ENCODE peak calls at places on chromosome 18, in four cellular contexts. One of them, this sample, is unnamed.

GRCh38 chr18:489244-490023 is 11.1 kb downstream of the COLEC12 start:
- DNase-seq in PC-3: peak
- DNase-seq in heart right ventricle: no peak
- DNase-seq in esophagus squamous epithelium: no peak
- DNase-seq in this sample: no peak

GRCh38 chr18:51767293-51767692 is 569.8 kb upstream of the MEX3C start:
- DNase-seq in PC-3: no peak
- DNase-seq in heart right ventricle: no peak
- DNase-seq in esophagus squamous epithelium: no peak
- DNase-seq in this sample: no peak

GRCh38 chr18:46518438-46518837 is 138.6 kb downstream of the LOXHD1 start:
- DNase-seq in heart right ventricle: peak
- DNase-seq in PC-3: peak
- DNase-seq in esophagus squamous epithelium: no peak
- DNase-seq in this sample: no peak

GRCh38 chr18:78948221-78948620 is 31.4 kb upstream of the SALL3 start:
- DNase-seq in esophagus squamous epithelium: no peak
- DNase-seq in PC-3: no peak
- DNase-seq in heart right ventricle: no peak
- DNase-seq in this sample: no peak

GRCh38 chr18:3453540-3454364 is 3.8 kb downstream of the TGIF1 start:
- DNase-seq in PC-3: peak
- DNase-seq in esophagus squamous epithelium: no peak
- DNase-seq in heart right ventricle: peak
- DNase-seq in this sample: no peak

GRCh38 chr18:50275503-50276036 is 5.8 kb downstream of the MBD1 start:
- DNase-seq in heart right ventricle: no peak
- DNase-seq in PC-3: no peak
- DNase-seq in esophagus squamous epithelium: no peak
- DNase-seq in this sample: no peak

GRCh38 chr18:2958819-2959298 is 54.1 kb downstream of the LPIN2 start:
- DNase-seq in PC-3: no peak
- DNase-seq in heart right ventricle: no peak
- DNase-seq in esophagus squamous epithelium: no peak
- DNase-seq in this sample: no peak

GRCh38 chr18:32349728-32350395 is 120.8 kb downstream of the GAREM1 start:
- DNase-seq in esophagus squamous epithelium: no peak
- DNase-seq in heart right ventricle: no peak
- DNase-seq in PC-3: peak
- DNase-seq in this sample: peak

GRCh38 chr18:36455931-36456330 is 158.4 kb downstream of the FHOD3 start:
- DNase-seq in PC-3: no peak
- DNase-seq in esophagus squamous epithelium: no peak
- DNase-seq in heart right ventricle: no peak
- DNase-seq in this sample: no peak

GRCh38 chr18:49016648-49017539 is 66.1 kb upstream of the SMAD7 start:
- DNase-seq in esophagus squamous epithelium: no peak
- DNase-seq in PC-3: peak
- DNase-seq in heart right ventricle: no peak
- DNase-seq in this sample: no peak

GRCh38 chr18:47585914-47586313 is 334.5 kb upstream of the SKOR2 start:
- DNase-seq in esophagus squamous epithelium: no peak
- DNase-seq in heart right ventricle: no peak
- DNase-seq in PC-3: no peak
- DNase-seq in this sample: no peak

GRCh38 chr18:6681331-6681875 is 48.1 kb upstream of the ARHGAP28 start:
- DNase-seq in heart right ventricle: no peak
- DNase-seq in esophagus squamous epithelium: no peak
- DNase-seq in PC-3: no peak
- DNase-seq in this sample: no peak

GRCh38 chr18:7002107-7002506 is 115.5 kb downstream of the LAMA1 start:
- DNase-seq in esophagus squamous epithelium: no peak
- DNase-seq in PC-3: no peak
- DNase-seq in heart right ventricle: no peak
- DNase-seq in this sample: no peak

GRCh38 chr18:5546660-5547059 is 2.9 kb upstream of the EPB41L3 start:
- DNase-seq in PC-3: peak
- DNase-seq in heart right ventricle: no peak
- DNase-seq in esophagus squamous epithelium: no peak
- DNase-seq in this sample: no peak

GRCh38 chr18:54530285-54530684 is 60.8 kb upstream of the DYNAP start:
- DNase-seq in PC-3: no peak
- DNase-seq in heart right ventricle: no peak
- DNase-seq in esophagus squamous epithelium: no peak
- DNase-seq in this sample: no peak

GRCh38 chr18:2244641-2245040 is 326.7 kb downstream of the METTL4 start:
- DNase-seq in esophagus squamous epithelium: no peak
- DNase-seq in heart right ventricle: no peak
- DNase-seq in PC-3: no peak
- DNase-seq in this sample: no peak

GRCh38 chr18:40004246-40004645 is 1950.8 kb upstream of the PIK3C3 start:
- DNase-seq in esophagus squamous epithelium: no peak
- DNase-seq in heart right ventricle: no peak
- DNase-seq in PC-3: no peak
- DNase-seq in this sample: no peak

GRCh38 chr18:7758764-7759163 is 191.6 kb downstream of the PTPRM start:
- DNase-seq in heart right ventricle: no peak
- DNase-seq in PC-3: no peak
- DNase-seq in esophagus squamous epithelium: no peak
- DNase-seq in this sample: no peak

GRCh38 chr18:79640875-79641274 is 38.7 kb upstream of the CTDP1 start:
- DNase-seq in heart right ventricle: no peak
- DNase-seq in esophagus squamous epithelium: no peak
- DNase-seq in PC-3: no peak
- DNase-seq in this sample: no peak

GRCh38 chr18:79875931-79876461 is 75.5 kb downstream of the SLC66A2 start:
- DNase-seq in PC-3: no peak
- DNase-seq in esophagus squamous epithelium: no peak
- DNase-seq in heart right ventricle: no peak
- DNase-seq in this sample: no peak

GRCh38 chr18:33116376-33116775 is 324.1 kb downstream of the CCDC178 start:
- DNase-seq in esophagus squamous epithelium: no peak
- DNase-seq in PC-3: peak
- DNase-seq in heart right ventricle: no peak
- DNase-seq in this sample: no peak

GRCh38 chr18:32366586-32367538 is 103.8 kb downstream of the GAREM1 start:
- DNase-seq in esophagus squamous epithelium: no peak
- DNase-seq in PC-3: no peak
- DNase-seq in heart right ventricle: no peak
- DNase-seq in this sample: no peak

GRCh38 chr18:910247-910646 is 5.6 kb downstream of the ADCYAP1 start:
- DNase-seq in esophagus squamous epithelium: no peak
- DNase-seq in PC-3: no peak
- DNase-seq in heart right ventricle: no peak
- DNase-seq in this sample: no peak

GRCh38 chr18:9038277-9038871 is 64.1 kb upstream of the NDUFV2 start:
- DNase-seq in PC-3: peak
- DNase-seq in heart right ventricle: no peak
- DNase-seq in esophagus squamous epithelium: no peak
- DNase-seq in this sample: no peak
- H3K27ac ChIP-seq in PC-3: peak
- H3K27ac ChIP-seq in heart right ventricle: no peak
- H3K27ac ChIP-seq in esophagus squamous epithelium: peak
- H3K27ac ChIP-seq in this sample: no peak

DNA sequence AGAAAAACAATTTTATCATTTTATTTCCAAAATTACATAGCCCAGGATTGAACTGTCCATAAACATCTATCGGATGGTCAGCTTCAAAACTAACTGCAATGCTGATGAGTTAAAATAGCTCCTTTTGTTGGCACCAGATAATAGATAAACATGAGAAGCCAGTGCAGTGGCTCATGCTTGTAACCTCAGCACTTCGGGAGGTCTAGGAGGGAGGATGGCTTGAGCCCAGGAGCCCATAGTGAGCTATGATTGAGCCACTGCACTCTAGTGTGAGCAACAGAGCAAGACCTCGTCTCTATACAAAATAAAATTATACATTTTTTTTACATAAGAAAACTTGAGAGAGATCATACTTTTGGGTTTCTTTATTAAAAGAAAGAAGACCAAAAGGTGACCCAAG is 34.6 kb upstream of the IMPA2 start:
- DNase-seq in PC-3: peak
- DNase-seq in esophagus squamous epithelium: no peak
- DNase-seq in heart right ventricle: no peak
- DNase-seq in this sample: no peak
- H3K27ac ChIP-seq in PC-3: peak
- H3K27ac ChIP-seq in esophagus squamous epithelium: peak
- H3K27ac ChIP-seq in heart right ventricle: peak
- H3K27ac ChIP-seq in this sample: no peak

GRCh38 chr18:45243347-45244095 is 371.8 kb upstream of the SLC14A2 start:
- DNase-seq in heart right ventricle: no peak
- DNase-seq in PC-3: no peak
- DNase-seq in esophagus squamous epithelium: no peak
- DNase-seq in this sample: no peak
- H3K27ac ChIP-seq in heart right ventricle: no peak
- H3K27ac ChIP-seq in PC-3: no peak
- H3K27ac ChIP-seq in esophagus squamous epithelium: peak
- H3K27ac ChIP-seq in this sample: no peak

GRCh38 chr18:9421096-9421495 is 54.2 kb upstream of the RALBP1 start:
- DNase-seq in esophagus squamous epithelium: no peak
- DNase-seq in PC-3: no peak
- DNase-seq in heart right ventricle: no peak
- DNase-seq in this sample: no peak

GRCh38 chr18:9419956-9420631 is 55.2 kb upstream of the RALBP1 start:
- DNase-seq in heart right ventricle: no peak
- DNase-seq in esophagus squamous epithelium: no peak
- DNase-seq in PC-3: no peak
- DNase-seq in this sample: no peak

GRCh38 chr18:9418047-9418690 is 57.1 kb upstream of the RALBP1 start:
- DNase-seq in heart right ventricle: no peak
- DNase-seq in esophagus squamous epithelium: no peak
- DNase-seq in PC-3: no peak
- DNase-seq in this sample: no peak

GRCh38 chr18:9413586-9413985 is 61.7 kb upstream of the RALBP1 start:
- DNase-seq in heart right ventricle: no peak
- DNase-seq in esophagus squamous epithelium: no peak
- DNase-seq in PC-3: no peak
- DNase-seq in this sample: no peak

GRCh38 chr18:9417081-9417841 is 58.1 kb upstream of the RALBP1 start:
- DNase-seq in esophagus squamous epithelium: no peak
- DNase-seq in heart right ventricle: peak
- DNase-seq in PC-3: no peak
- DNase-seq in this sample: no peak
- H3K27ac ChIP-seq in esophagus squamous epithelium: peak
- H3K27ac ChIP-seq in heart right ventricle: peak
- H3K27ac ChIP-seq in PC-3: no peak
- H3K27ac ChIP-seq in this sample: no peak

GRCh38 chr18:76307293-76307690 is 187.8 kb downstream of the ZNF516 start:
- DNase-seq in PC-3: no peak
- DNase-seq in esophagus squamous epithelium: no peak
- DNase-seq in heart right ventricle: no peak
- DNase-seq in this sample: no peak
- H3K27ac ChIP-seq in PC-3: no peak
- H3K27ac ChIP-seq in esophagus squamous epithelium: no peak
- H3K27ac ChIP-seq in heart right ventricle: no peak
- H3K27ac ChIP-seq in this sample: no peak

DNA sequence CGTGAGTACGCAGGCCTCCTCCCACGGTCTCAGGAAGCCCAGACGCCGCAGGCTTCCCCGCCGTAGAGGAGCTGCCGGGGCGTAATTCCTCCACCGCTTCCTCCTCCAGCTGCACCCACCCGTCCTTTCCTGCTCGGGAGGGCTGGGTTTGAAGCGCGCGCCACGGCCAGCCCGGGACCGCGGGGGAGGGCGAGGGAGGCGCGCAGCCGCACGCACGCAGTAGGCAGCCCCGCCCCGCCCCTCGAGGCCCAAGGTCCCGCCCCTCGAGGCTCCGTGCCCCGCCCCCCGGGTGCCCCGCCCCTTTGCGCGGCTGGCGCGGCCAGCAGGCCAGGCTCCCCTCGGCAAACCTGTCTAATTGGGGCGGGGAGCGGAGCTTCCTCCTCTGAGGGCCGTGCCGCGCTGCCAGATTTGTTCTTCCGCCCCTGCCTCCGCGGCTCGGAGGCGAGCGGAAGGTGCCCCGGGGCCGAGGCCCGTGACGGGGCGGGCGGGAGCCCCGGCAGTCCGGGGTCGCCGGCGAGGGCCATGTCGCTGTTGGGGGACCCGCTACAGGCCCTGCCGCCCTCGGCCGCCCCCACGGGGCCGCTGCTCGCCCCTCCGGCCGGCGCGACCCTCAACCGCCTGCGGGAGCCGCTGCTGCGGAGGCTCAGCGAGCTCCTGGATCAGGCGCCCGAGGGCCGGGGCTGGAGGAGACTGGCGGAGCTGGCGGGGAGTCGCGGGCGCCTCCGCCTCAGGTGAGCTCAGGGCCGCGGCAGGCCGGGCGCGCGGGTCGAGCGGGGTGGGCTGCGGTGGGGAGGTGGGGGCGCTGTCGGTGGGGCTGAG is at the start of gene MALT1:
- DNase-seq in esophagus squamous epithelium: peak
- DNase-seq in heart right ventricle: peak
- DNase-seq in PC-3: peak
- DNase-seq in this sample: peak
- H3K27ac ChIP-seq in esophagus squamous epithelium: peak
- H3K27ac ChIP-seq in heart right ventricle: peak
- H3K27ac ChIP-seq in PC-3: peak
- H3K27ac ChIP-seq in this sample: peak

DNA sequence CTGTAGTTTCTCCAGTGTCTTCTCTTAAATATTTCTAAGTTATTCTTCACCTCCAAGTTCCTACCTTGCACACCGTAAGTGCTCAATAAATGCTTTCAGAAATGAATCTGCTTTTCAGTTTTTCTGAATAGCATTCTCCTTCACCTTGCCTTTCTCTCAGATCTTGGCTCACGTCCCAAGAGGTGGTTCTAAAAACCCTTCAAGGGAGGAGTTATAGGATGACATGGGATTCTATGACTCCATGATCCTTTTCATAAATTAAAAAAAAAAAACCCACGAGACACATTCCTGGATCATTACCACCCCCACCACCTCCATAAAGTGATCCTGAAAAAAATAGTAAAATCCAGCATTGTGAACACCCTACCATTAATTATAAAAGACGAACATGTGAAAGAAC is 11.7 kb downstream of the KCTD1 start:
- DNase-seq in esophagus squamous epithelium: no peak
- DNase-seq in heart right ventricle: no peak
- DNase-seq in PC-3: no peak
- DNase-seq in this sample: no peak
- H3K27ac ChIP-seq in esophagus squamous epithelium: no peak
- H3K27ac ChIP-seq in heart right ventricle: no peak
- H3K27ac ChIP-seq in PC-3: no peak
- H3K27ac ChIP-seq in this sample: no peak